ENCODE peak calls at places on chromosomes 11 and 22, in nine cellular contexts. Q is body of pancreas, C is Peyer's patch, J is heart left ventricle, V is AG04450, O is neural crest cell, K is HepG2, X is breast epithelium, L is left lung. Y is an unnamed sample.

GRCh38 chr11:31412946-31413345 is 43.3 kb downstream of the DNAJC24 start:
- DNase-seq in O (no peak), J (no peak), Q (no peak), C (no peak), L (no peak), X (no peak), V (peak), K (no peak), Y (no peak)

GRCh38 chr22:40416267-40416570 is 45.8 kb downstream of the SGSM3 start:
- DNase-seq in K (no peak), Q (no peak), J (no peak), X (no peak), C (no peak), V (no peak), O (no peak), L (peak), Y (no peak)

GRCh38 chr22:44358723-44359440 is 46.1 kb upstream of the SHISAL1 start:
- DNase-seq in V (no peak), L (peak), C (no peak), O (no peak), X (no peak), J (no peak), K (no peak), Q (no peak), Y (no peak)

GRCh38 chr11:250740-251299 is 14.0 kb downstream of the PSMD13 start:
- DNase-seq in O (peak), C (peak), V (no peak), J (peak), Q (peak), K (no peak), L (no peak), X (no peak), Y (peak)

GRCh38 chr22:24878969-24879368 is 67.5 kb downstream of the LHFPL7 start:
- DNase-seq in L (no peak), C (no peak), Q (no peak), O (no peak), X (no peak), V (no peak), K (no peak), J (no peak), Y (no peak)

GRCh38 chr11:9493492-9493891 is 32.7 kb downstream of the ZNF143 start:
- DNase-seq in Q (no peak), O (no peak), C (no peak), K (no peak), J (no peak), V (no peak), L (no peak), X (no peak), Y (no peak)

GRCh38 chr11:71488968-71489265 is 35.9 kb downstream of the NADSYN1 start:
- DNase-seq in L (no peak), K (no peak), Q (no peak), O (no peak), J (peak), X (no peak), V (no peak), C (no peak), Y (no peak)

GRCh38 chr11:65593518-65594414 is 1.8 kb downstream of the KCNK7 start:
- DNase-seq in X (no peak), K (no peak), V (no peak), J (no peak), O (no peak), Q (no peak), C (peak), L (no peak), Y (peak)

GRCh38 chr11:113470233-113470632 is 5.0 kb downstream of the DRD2 start:
- DNase-seq in C (no peak), V (no peak), X (no peak), Q (no peak), L (no peak), O (no peak), K (no peak), J (no peak), Y (no peak)

GRCh38 chr22:25067851-25068421 is 115.4 kb downstream of the KIAA1671 start:
- DNase-seq in V (no peak), C (peak), J (no peak), X (no peak), Q (peak), L (peak), K (no peak), O (no peak), Y (peak)

GRCh38 chr22:24953294-24954113 is 988 bp downstream of the KIAA1671 start:
- DNase-seq in V (no peak), C (no peak), X (no peak), Q (peak), J (peak), K (peak), L (no peak), O (no peak), Y (no peak)

GRCh38 chr22:43848366-43849171 is 13.7 kb downstream of the SULT4A1 start:
- DNase-seq in J (peak), X (no peak), V (no peak), K (no peak), Q (peak), O (no peak), C (no peak), L (no peak), Y (no peak)

GRCh38 chr11:96758957-96759356 is 369.1 kb downstream of the JRKL start:
- DNase-seq in Q (no peak), C (no peak), L (no peak), X (no peak), V (no peak), J (no peak), K (no peak), O (no peak), Y (no peak)

GRCh38 chr22:43900206-43900605 is 8.4 kb upstream of the PNPLA5 start:
- DNase-seq in Q (no peak), C (no peak), V (no peak), K (no peak), L (no peak), O (no peak), J (no peak), X (no peak), Y (no peak)

GRCh38 chr11:86565787-86566186 is 106.6 kb downstream of the ME3 start:
- DNase-seq in J (no peak), Q (no peak), X (no peak), C (no peak), V (no peak), O (no peak), K (no peak), L (no peak), Y (no peak)

GRCh38 chr11:74278721-74279148 is 32.7 kb downstream of the P4HA3 start:
- DNase-seq in K (no peak), J (peak), Q (peak), O (no peak), X (no peak), C (no peak), L (no peak), V (peak), Y (no peak)

GRCh38 chr22:28183078-28183870 is 264.2 kb upstream of the PITPNB start:
- DNase-seq in L (no peak), X (no peak), J (no peak), V (no peak), C (no peak), O (no peak), K (no peak), Q (no peak), Y (no peak)

GRCh38 chr22:17580461-17581031 is 17.2 kb downstream of the SLC25A18 start:
- DNase-seq in Q (no peak), L (no peak), V (no peak), K (peak), C (no peak), J (no peak), O (no peak), X (no peak), Y (no peak)

GRCh38 chr11:29343465-29344333 is 673.1 kb downstream of the KCNA4 start:
- DNase-seq in V (no peak), L (peak), X (no peak), K (peak), J (peak), C (no peak), Q (peak), O (peak), Y (no peak)

GRCh38 chr11:64648551-64648950 is 57.5 kb downstream of the SLC22A12 start:
- DNase-seq in C (no peak), V (no peak), Q (no peak), J (no peak), O (no peak), X (no peak), K (no peak), L (no peak), Y (no peak)

GRCh38 chr11:67464411-67465189 is 4.5 kb downstream of the TMEM134 start:
- DNase-seq in V (no peak), X (peak), J (peak), C (peak), Q (peak), O (peak), L (peak), K (peak), Y (peak)

GRCh38 chr11:17333799-17334586 is 17.6 kb upstream of the NCR3LG1 start:
- DNase-seq in L (no peak), Q (no peak), J (peak), O (no peak), V (no peak), C (no peak), K (no peak), X (no peak), Y (no peak)

GRCh38 chr11:17331669-17332068 is 19.9 kb upstream of the NCR3LG1 start:
- DNase-seq in C (no peak), X (no peak), V (no peak), L (no peak), K (no peak), J (no peak), O (no peak), Q (no peak), Y (no peak)

GRCh38 chr11:17328856-17329490 is 22.6 kb upstream of the NCR3LG1 start:
- DNase-seq in K (no peak), Q (peak), L (no peak), C (no peak), X (no peak), O (no peak), J (no peak), V (no peak), Y (no peak)
- TF ChIP-seq CTCF in K (no peak), Q (no peak), L (no peak), C (no peak), X (no peak), O (no peak), J (no peak), V (no peak), Y (no peak)

DNA sequence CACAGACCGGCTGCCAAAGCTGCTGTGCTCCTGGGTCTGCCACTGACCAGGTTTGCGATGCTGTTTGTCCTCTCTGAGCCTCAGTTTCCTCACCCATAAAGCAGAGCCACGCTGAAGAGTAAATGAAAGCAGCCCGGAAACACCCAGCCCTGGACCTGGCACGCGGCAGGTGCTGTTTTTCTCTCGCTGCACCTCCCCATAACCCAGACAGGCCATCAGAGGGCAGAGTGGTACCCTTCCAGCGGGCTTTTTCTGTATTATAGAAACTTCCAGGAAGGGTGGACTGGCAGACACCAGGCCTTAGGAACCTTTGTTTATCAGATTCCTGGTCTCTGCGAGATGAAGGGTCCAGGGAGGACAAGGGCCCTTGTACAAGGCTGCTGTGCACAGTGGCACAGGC is 17.9 kb upstream of the FGF19 start:
- DNase-seq in C (no peak), L (no peak), X (no peak), Q (peak), V (no peak), O (no peak), J (no peak), K (no peak), Y (no peak)
- TF ChIP-seq CTCF in C (no peak), L (no peak), X (no peak), Q (no peak), V (peak), O (no peak), J (no peak), K (peak), Y (no peak)

GRCh38 chr22:22462813-22463567 is 45.6 kb downstream of the ZNF280B start:
- DNase-seq in K (peak), C (no peak), Q (no peak), V (no peak), X (no peak), J (no peak), O (no peak), L (no peak), Y (no peak)
- TF ChIP-seq CTCF in K (peak), C (no peak), Q (no peak), V (peak), X (no peak), J (no peak), O (peak), L (no peak), Y (no peak)

GRCh38 chr11:56513280-56513679 is 22.1 kb upstream of the OR5M8 start:
- DNase-seq in K (no peak), O (no peak), J (no peak), X (no peak), V (no peak), C (no peak), Q (no peak), L (no peak), Y (no peak)
- TF ChIP-seq CTCF in K (no peak), O (no peak), J (no peak), X (no peak), V (no peak), C (no peak), Q (no peak), L (no peak), Y (no peak)

DNA sequence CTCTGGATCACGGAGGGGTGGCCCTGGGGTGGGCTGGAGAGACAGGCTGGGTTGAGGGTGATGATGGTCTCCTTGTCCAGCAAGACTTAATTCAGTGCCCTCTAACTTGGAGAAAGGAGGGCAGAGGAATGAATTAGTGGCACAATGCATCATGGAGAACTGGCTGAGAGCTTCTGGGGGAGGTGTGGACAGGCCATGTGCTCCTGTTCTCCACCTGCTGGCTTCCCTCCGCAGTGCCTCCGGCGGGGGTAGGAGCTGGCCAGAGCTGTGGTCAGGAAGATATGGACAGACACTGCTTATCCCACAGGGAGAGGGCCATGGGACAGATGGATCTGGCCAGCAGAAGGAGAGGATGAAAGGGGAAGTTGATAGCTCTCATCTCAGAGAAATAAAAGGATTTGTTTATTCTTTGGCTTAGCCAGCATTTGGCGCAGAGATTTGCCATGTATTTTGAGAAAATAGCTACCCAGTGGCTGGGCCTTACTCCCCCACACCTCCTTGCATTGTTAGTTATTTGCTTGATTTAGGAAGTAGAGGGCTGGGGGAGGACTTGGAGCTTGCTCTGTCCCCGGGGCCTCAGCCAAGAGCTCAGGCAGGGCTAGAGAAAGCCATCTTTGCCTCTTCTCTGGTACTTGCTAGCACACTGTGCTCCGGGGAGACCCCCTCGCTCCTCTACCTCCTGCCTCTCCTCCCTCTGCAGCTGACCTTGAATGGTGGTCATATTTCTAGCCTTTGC is 93.2 kb downstream of the SCN3B start:
- DNase-seq in K (peak), L (no peak), J (peak), Q (peak), O (no peak), X (peak), C (no peak), V (no peak), Y (no peak)
- TF ChIP-seq CTCF in K (peak), L (no peak), J (peak), Q (no peak), O (peak), X (no peak), C (no peak), V (peak), Y (no peak)

GRCh38 chr11:42768576-42768975 is 543.2 kb upstream of the API5 start:
- DNase-seq in Q (no peak), J (no peak), C (no peak), K (no peak), V (no peak), X (no peak), O (no peak), L (no peak), Y (no peak)

GRCh38 chr11:42772886-42773285 is 538.9 kb upstream of the API5 start:
- DNase-seq in Q (no peak), V (no peak), J (no peak), O (no peak), L (no peak), C (no peak), K (no peak), X (no peak), Y (no peak)

GRCh38 chr11:42764936-42765335 is 546.9 kb upstream of the API5 start:
- DNase-seq in K (no peak), L (no peak), X (no peak), O (no peak), C (no peak), Q (no peak), J (no peak), V (no peak), Y (no peak)

GRCh38 chr11:42766191-42766590 is 545.6 kb upstream of the API5 start:
- DNase-seq in O (no peak), L (no peak), J (no peak), C (no peak), V (no peak), Q (no peak), K (no peak), X (no peak), Y (no peak)

DNA sequence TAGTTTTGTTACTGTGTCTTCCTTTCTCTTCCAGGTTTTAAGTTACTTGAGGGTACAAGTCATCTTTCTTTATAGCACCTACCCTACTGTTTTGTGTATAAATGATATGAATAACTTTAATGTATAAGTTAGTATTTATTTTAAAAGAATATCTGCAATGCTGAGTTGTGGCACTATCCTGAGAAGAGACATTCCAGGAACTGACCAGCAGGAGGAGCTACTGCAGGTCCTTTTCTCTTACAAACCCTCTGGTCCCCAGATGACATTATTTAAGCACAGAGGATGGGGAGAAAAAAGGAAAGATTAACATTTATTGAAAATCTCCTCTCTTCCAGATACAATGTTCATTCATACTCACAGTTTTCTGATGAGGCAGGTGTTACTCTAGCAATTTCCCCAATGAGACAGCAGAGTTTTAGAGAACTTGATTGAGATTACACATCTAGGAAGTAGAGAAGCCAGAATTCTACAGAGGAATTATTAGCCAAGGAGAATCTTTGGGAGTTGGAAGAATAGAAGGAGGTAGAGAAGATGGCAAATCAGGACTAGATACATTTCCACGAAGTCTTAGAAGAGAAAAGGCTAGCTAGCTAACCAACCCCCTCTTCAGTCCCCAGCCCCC is 541.2 kb upstream of the API5 start:
- DNase-seq in Q (peak), L (no peak), O (peak), J (peak), V (no peak), C (no peak), K (peak), X (no peak), Y (no peak)
- TF ChIP-seq CTCF in Q (no peak), L (peak), O (peak), J (peak), V (no peak), C (peak), K (peak), X (peak), Y (no peak)